ENCODE peak calls at places on chromosomes 1 and 21, in five cellular contexts. A is K562, F is H1, Z is SK-N-SH, D is HepG2. O is an unnamed sample.

GRCh38 chr1:159854101-159854692 is 8.3 kb downstream of the VSIG8 start:
- DNase-seq in Z (peak), F (peak), D (no peak), A (no peak), O (no peak)

GRCh38 chr1:199242601-199243000 is 603.8 kb downstream of the PTPRC start:
- DNase-seq in Z (no peak), A (no peak), F (no peak), D (no peak), O (no peak)

GRCh38 chr1:167362638-167363037 is 142.0 kb downstream of the POU2F1 start:
- DNase-seq in Z (no peak), A (no peak), D (no peak), F (no peak), O (no peak)

GRCh38 chr1:8373547-8374270 is 55.8 kb downstream of the SLC45A1 start:
- DNase-seq in F (no peak), Z (no peak), D (no peak), A (no peak), O (no peak)

GRCh38 chr1:1364266-1364665 is 5.9 kb upstream of the MXRA8 start:
- DNase-seq in Z (no peak), D (no peak), A (no peak), F (no peak), O (no peak)

GRCh38 chr1:152107984-152108898 is 7.0 kb downstream of the TCHH start:
- DNase-seq in D (no peak), A (no peak), F (peak), Z (no peak), O (no peak)

GRCh38 chr1:71019248-71019647 is 28.4 kb downstream of the PTGER3 start:
- DNase-seq in A (peak), D (no peak), Z (peak), F (no peak), O (no peak)

GRCh38 chr1:244801246-244801645 is 34.2 kb upstream of the COX20 start:
- DNase-seq in F (no peak), A (peak), D (peak), Z (peak), O (no peak)

GRCh38 chr1:213993929-213994328 is 6.2 kb downstream of the PROX1 start:
- DNase-seq in D (no peak), F (no peak), Z (peak), A (no peak), O (no peak)

GRCh38 chr1:25796807-25797458 is 3.1 kb upstream of the SELENON start:
- DNase-seq in A (peak), Z (peak), F (peak), D (peak), O (no peak)

GRCh38 chr21:42843021-42843420 is 36.3 kb downstream of the WDR4 start:
- DNase-seq in Z (no peak), A (no peak), F (no peak), D (no peak), O (no peak)

GRCh38 chr1:31498376-31499040 is 77.8 kb upstream of the TINAGL1 start:
- DNase-seq in Z (no peak), D (no peak), A (no peak), F (no peak), O (no peak)

GRCh38 chr1:111624382-111624781 is 4.8 kb downstream of the RAP1A start:
- DNase-seq in F (no peak), D (no peak), Z (no peak), A (no peak), O (peak)

GRCh38 chr1:217911908-217912307 is 280.8 kb downstream of the SPATA17 start:
- DNase-seq in Z (peak), F (peak), A (peak), D (no peak), O (no peak)

GRCh38 chr1:77350012-77350411 is 68.2 kb downstream of the AK5 start:
- DNase-seq in F (no peak), Z (no peak), D (no peak), A (peak), O (no peak)

GRCh38 chr21:34844924-34845238 is 176.1 kb downstream of the CLIC6 start:
- DNase-seq in Z (no peak), A (no peak), D (no peak), F (no peak), O (no peak)

GRCh38 chr1:31180338-31180737 is 59.3 kb downstream of the NKAIN1 start:
- DNase-seq in A (no peak), F (no peak), D (no peak), Z (no peak), O (no peak)

GRCh38 chr1:42422672-42423236 is 33.1 kb downstream of the ZMYND12 start:
- DNase-seq in Z (no peak), F (no peak), A (no peak), D (no peak), O (no peak)

GRCh38 chr1:41245659-41246058 is 3.6 kb upstream of the SCMH1 start:
- DNase-seq in Z (no peak), D (no peak), F (no peak), A (peak), O (no peak)

GRCh38 chr1:67879485-67879884 is 46.2 kb upstream of the GNG12 start:
- DNase-seq in A (no peak), D (no peak), F (no peak), Z (no peak), O (no peak)

GRCh38 chr1:161196521-161197451 is 2.1 kb downstream of the ADAMTS4 start:
- DNase-seq in D (no peak), Z (peak), A (no peak), F (no peak), O (no peak)

GRCh38 chr1:54328117-54328636 is 78.0 kb downstream of the SSBP3 start:
- DNase-seq in A (no peak), Z (no peak), D (no peak), F (no peak), O (no peak)

GRCh38 chr1:225677350-225678124 is 24.6 kb upstream of the ENAH start:
- DNase-seq in A (no peak), F (peak), D (no peak), Z (no peak), O (no peak)

GRCh38 chr1:245188350-245188749 is 33.6 kb downstream of the KIF26B start:
- DNase-seq in A (no peak), F (no peak), D (no peak), Z (no peak), O (no peak)

GRCh38 chr21:36079010-36079649 is 9.3 kb downstream of the CBR1 start:
- DNase-seq in D (no peak), F (no peak), A (peak), Z (no peak), O (no peak)

GRCh38 chr21:32914424-32915070 is 111.2 kb upstream of the OLIG2 start:
- DNase-seq in F (no peak), A (no peak), Z (no peak), D (no peak), O (no peak)

GRCh38 chr21:27425172-27425571 is 458.3 kb upstream of the ADAMTS5 start:
- DNase-seq in Z (no peak), F (no peak), D (no peak), A (no peak), O (no peak)
- TF ChIP-seq YY1 in Z (no peak), F (peak), D (no peak), A (no peak), O (no peak)

GRCh38 chr1:220326578-220326977 is 54.3 kb upstream of the RAB3GAP2 start:
- DNase-seq in D (no peak), F (no peak), Z (no peak), A (no peak), O (no peak)
- TF ChIP-seq TAF1 in D (no peak), F (no peak), Z (no peak), A (no peak), O (no peak)

GRCh38 chr1:207817778-207818751 is 66.2 kb downstream of the CD46 start:
- DNase-seq in F (no peak), A (peak), Z (no peak), D (no peak), O (no peak)
- TF ChIP-seq YY1 in F (no peak), A (peak), Z (no peak), D (no peak), O (no peak)

GRCh38 chr1:20281801-20282200 is 8.9 kb upstream of the VWA5B1 start:
- DNase-seq in A (no peak), Z (no peak), F (no peak), D (no peak), O (no peak)

GRCh38 chr1:20278692-20279130 is 12.0 kb upstream of the VWA5B1 start:
- DNase-seq in Z (no peak), F (peak), A (no peak), D (no peak), O (no peak)

GRCh38 chr1:20280906-20281305 is 9.8 kb upstream of the VWA5B1 start:
- DNase-seq in D (no peak), Z (no peak), A (no peak), F (no peak), O (no peak)

GRCh38 chr1:20280399-20280798 is 10.3 kb upstream of the VWA5B1 start:
- DNase-seq in F (no peak), A (no peak), D (no peak), Z (peak), O (no peak)

DNA sequence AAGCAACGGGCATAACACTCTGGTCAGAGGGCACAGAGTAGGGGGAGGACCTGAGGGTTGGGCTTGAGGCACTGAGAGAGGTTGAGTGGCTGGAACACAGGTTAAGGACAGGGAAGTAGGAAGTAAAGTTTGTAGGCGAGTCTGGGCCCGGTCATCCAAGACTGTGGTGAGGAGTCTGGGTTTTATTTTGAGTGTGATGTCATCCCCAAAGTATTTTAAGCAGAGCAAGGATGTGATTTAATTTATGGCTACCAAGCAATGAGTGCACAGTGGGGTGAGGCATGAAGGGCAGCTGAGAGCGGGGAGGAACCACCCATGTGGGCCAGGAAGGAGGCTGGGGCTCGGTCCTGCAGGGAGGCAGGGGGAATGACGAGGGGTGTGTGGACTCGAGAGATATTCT is 11.2 kb upstream of the VWA5B1 start:
- DNase-seq in A (no peak), D (no peak), F (no peak), Z (no peak), O (no peak)
- TF ChIP-seq TAF1 in A (no peak), D (no peak), F (no peak), Z (no peak), O (no peak)